ENCODE peak calls at places on chromosomes 12 and 14, in ten cellular contexts. Q, G, W, H, S, Y, V, Z, N and K are unnamed samples.

GRCh38 chr14:101564819-101565698 is 3.8 kb downstream of the DIO3 start:
- DNase-seq in Q (no peak), G (peak), W (no peak), H (no peak), S (no peak), Y (no peak), V (no peak), Z (no peak), N (no peak), K (no peak)

GRCh38 chr12:127311695-127312364 is 955.1 kb upstream of the TMEM132C start:
- DNase-seq in Q (no peak), G (no peak), W (no peak), H (no peak), S (no peak), Y (no peak), V (no peak), Z (no peak), N (no peak), K (no peak)

GRCh38 chr12:106248849-106249371 is 1.1 kb upstream of the CKAP4 start:
- DNase-seq in Q (no peak), G (no peak), W (no peak), H (no peak), S (peak), Y (peak), V (no peak), Z (peak), N (no peak), K (no peak)

GRCh38 chr14:68791078-68791983 is 1.5 kb downstream of the ZFP36L1 start:
- DNase-seq in Q (no peak), G (no peak), W (no peak), H (no peak), S (peak), Y (no peak), V (peak), Z (no peak), N (no peak), K (no peak)

GRCh38 chr12:126807312-126807711 is 1459.7 kb upstream of the TMEM132C start:
- DNase-seq in Q (no peak), G (no peak), W (no peak), H (no peak), S (no peak), Y (no peak), V (no peak), Z (no peak), N (no peak), K (no peak)

GRCh38 chr12:122096014-122096413 is 17.5 kb downstream of the MLXIP start:
- DNase-seq in Q (no peak), G (no peak), W (no peak), H (no peak), S (no peak), Y (no peak), V (no peak), Z (no peak), N (no peak), K (no peak)

GRCh38 chr12:81300454-81300853 is 222.6 kb downstream of the ACSS3 start:
- DNase-seq in Q (no peak), G (no peak), W (no peak), H (no peak), S (no peak), Y (no peak), V (no peak), Z (peak), N (no peak), K (no peak)

GRCh38 chr14:74663884-74664283 is 49.0 kb downstream of the AREL1 start:
- DNase-seq in Q (no peak), G (peak), W (no peak), H (no peak), S (no peak), Y (no peak), V (no peak), Z (no peak), N (no peak), K (peak)

GRCh38 chr12:19031032-19031431 is 98.5 kb upstream of the PLEKHA5 start:
- DNase-seq in Q (no peak), G (no peak), W (no peak), H (peak), S (peak), Y (no peak), V (no peak), Z (no peak), N (no peak), K (no peak)

GRCh38 chr14:91835197-91835919 is 32.0 kb downstream of the TC2N start:
- DNase-seq in Q (no peak), G (no peak), W (no peak), H (no peak), S (no peak), Y (peak), V (peak), Z (no peak), N (no peak), K (no peak)

GRCh38 chr14:33978892-33979612 is 28.2 kb upstream of the EGLN3 start:
- DNase-seq in Q (no peak), G (no peak), W (no peak), H (no peak), S (no peak), Y (no peak), V (no peak), Z (no peak), N (no peak), K (no peak)

GRCh38 chr12:2258035-2258434 is 205.2 kb downstream of the CACNA1C start:
- DNase-seq in Q (no peak), G (no peak), W (peak), H (no peak), S (no peak), Y (no peak), V (no peak), Z (peak), N (no peak), K (no peak)

GRCh38 chr12:27276275-27276674 is 32.2 kb downstream of the STK38L start:
- DNase-seq in Q (no peak), G (no peak), W (no peak), H (no peak), S (no peak), Y (no peak), V (no peak), Z (no peak), N (no peak), K (no peak)

GRCh38 chr14:68283378-68284123 is 464.0 kb downstream of the RAD51B start:
- DNase-seq in Q (no peak), G (peak), W (no peak), H (no peak), S (no peak), Y (peak), V (no peak), Z (no peak), N (no peak), K (peak)